ENCODE peak calls at places on chromosomes 11 and 22, in five cellular contexts. One of them, this sample, is unnamed.

GRCh38 chr11:958101-958500 is 32.4 kb downstream of the AP2A2 start:
- DNase-seq in IMR-90: no peak
- DNase-seq in CD8-positive, alpha-beta T cell: no peak
- DNase-seq in fibroblast of the aortic adventitia: no peak
- DNase-seq in right lobe of liver: no peak
- DNase-seq in this sample: no peak

GRCh38 chr11:47177229-47177845 is 658 bp upstream of the ARFGAP2 start:
- DNase-seq in right lobe of liver: no peak
- DNase-seq in CD8-positive, alpha-beta T cell: peak; percentile 55
- DNase-seq in fibroblast of the aortic adventitia: peak; percentile 81
- DNase-seq in IMR-90: peak; percentile 74
- DNase-seq in this sample: peak; percentile 85

GRCh38 chr22:43110927-43111623 is 525 bp downstream of the BIK start:
- DNase-seq in IMR-90: no peak
- DNase-seq in CD8-positive, alpha-beta T cell: peak; percentile 13
- DNase-seq in fibroblast of the aortic adventitia: no peak
- DNase-seq in right lobe of liver: no peak
- DNase-seq in this sample: no peak

GRCh38 chr11:14148653-14149273 is 186.2 kb downstream of the SPON1 start:
- DNase-seq in CD8-positive, alpha-beta T cell: no peak
- DNase-seq in fibroblast of the aortic adventitia: peak; percentile 68
- DNase-seq in IMR-90: peak; percentile 44
- DNase-seq in right lobe of liver: no peak
- DNase-seq in this sample: peak; percentile 53

GRCh38 chr11:61820174-61820573 is 3.4 kb upstream of the FADS1 start:
- DNase-seq in CD8-positive, alpha-beta T cell: no peak
- DNase-seq in IMR-90: peak; percentile 65
- DNase-seq in right lobe of liver: no peak
- DNase-seq in fibroblast of the aortic adventitia: peak; percentile 40
- DNase-seq in this sample: peak; percentile 28

GRCh38 chr11:17221968-17222367 is 14.2 kb upstream of the PIK3C2A start:
- DNase-seq in IMR-90: peak; percentile 66
- DNase-seq in CD8-positive, alpha-beta T cell: no peak
- DNase-seq in right lobe of liver: no peak
- DNase-seq in fibroblast of the aortic adventitia: peak; percentile 65
- DNase-seq in this sample: peak; percentile 64

GRCh38 chr22:19943665-19944026 is 2.0 kb upstream of the TXNRD2 start:
- DNase-seq in CD8-positive, alpha-beta T cell: no peak
- DNase-seq in IMR-90: peak; percentile 76
- DNase-seq in right lobe of liver: peak; percentile 32
- DNase-seq in fibroblast of the aortic adventitia: peak; percentile 43
- DNase-seq in this sample: peak; percentile 84

GRCh38 chr11:3135491-3136440 is 29.3 kb downstream of the OSBPL5 start:
- DNase-seq in CD8-positive, alpha-beta T cell: no peak
- DNase-seq in IMR-90: no peak
- DNase-seq in right lobe of liver: peak; percentile 47
- DNase-seq in fibroblast of the aortic adventitia: no peak
- DNase-seq in this sample: no peak

GRCh38 chr11:61061081-61061826 is 41.0 kb upstream of the CD5 start:
- DNase-seq in right lobe of liver: no peak
- DNase-seq in fibroblast of the aortic adventitia: peak; percentile 34
- DNase-seq in IMR-90: no peak
- DNase-seq in CD8-positive, alpha-beta T cell: peak; percentile 60
- DNase-seq in this sample: peak; percentile 3

GRCh38 chr11:19822531-19822930 is 109.9 kb downstream of the NAV2 start:
- DNase-seq in fibroblast of the aortic adventitia: no peak
- DNase-seq in right lobe of liver: no peak
- DNase-seq in IMR-90: no peak
- DNase-seq in CD8-positive, alpha-beta T cell: no peak
- DNase-seq in this sample: no peak

GRCh38 chr22:21832291-21833290 is 34.9 kb downstream of the MAPK1 start:
- DNase-seq in fibroblast of the aortic adventitia: peak; percentile 44
- DNase-seq in CD8-positive, alpha-beta T cell: no peak
- DNase-seq in right lobe of liver: no peak
- DNase-seq in IMR-90: peak; percentile 9
- DNase-seq in this sample: peak; percentile 53

GRCh38 chr11:125649465-125650166 is 24.7 kb downstream of the CHEK1 start:
- DNase-seq in IMR-90: no peak
- DNase-seq in right lobe of liver: no peak
- DNase-seq in CD8-positive, alpha-beta T cell: no peak
- DNase-seq in fibroblast of the aortic adventitia: no peak
- DNase-seq in this sample: no peak

GRCh38 chr22:46551321-46551720 is 13.9 kb upstream of the CELSR1 start:
- DNase-seq in fibroblast of the aortic adventitia: no peak
- DNase-seq in right lobe of liver: peak; percentile 48
- DNase-seq in IMR-90: no peak
- DNase-seq in CD8-positive, alpha-beta T cell: no peak
- DNase-seq in this sample: no peak

GRCh38 chr11:11998091-11998781 is 10.2 kb downstream of the DKK3 start:
- DNase-seq in right lobe of liver: no peak
- DNase-seq in IMR-90: peak; percentile 95
- DNase-seq in CD8-positive, alpha-beta T cell: no peak
- DNase-seq in fibroblast of the aortic adventitia: peak; percentile 86
- DNase-seq in this sample: peak; percentile 88

GRCh38 chr22:39727541-39727940 is 157.0 kb downstream of the CACNA1I start:
- DNase-seq in CD8-positive, alpha-beta T cell: no peak
- DNase-seq in right lobe of liver: no peak
- DNase-seq in fibroblast of the aortic adventitia: no peak
- DNase-seq in IMR-90: peak; percentile 54
- DNase-seq in this sample: no peak

GRCh38 chr11:95450547-95451123 is 219.6 kb upstream of the SESN3 start:
- DNase-seq in IMR-90: peak; percentile 31
- DNase-seq in CD8-positive, alpha-beta T cell: no peak
- DNase-seq in fibroblast of the aortic adventitia: peak; percentile 96
- DNase-seq in right lobe of liver: no peak
- DNase-seq in this sample: peak; percentile 85

GRCh38 chr11:74466916-74467885 is at the start of gene KCNE3:
- DNase-seq in IMR-90: no peak
- DNase-seq in right lobe of liver: peak; percentile 65
- DNase-seq in fibroblast of the aortic adventitia: peak; percentile 12
- DNase-seq in CD8-positive, alpha-beta T cell: no peak
- DNase-seq in this sample: peak; percentile 23

GRCh38 chr11:64764753-64765152 is 5.0 kb upstream of the PYGM start:
- DNase-seq in IMR-90: no peak
- DNase-seq in fibroblast of the aortic adventitia: no peak
- DNase-seq in right lobe of liver: no peak
- DNase-seq in CD8-positive, alpha-beta T cell: no peak
- DNase-seq in this sample: no peak

GRCh38 chr11:1233351-1234053 is 10.6 kb downstream of the MUC5B start:
- DNase-seq in right lobe of liver: peak; percentile 48
- DNase-seq in fibroblast of the aortic adventitia: no peak
- DNase-seq in IMR-90: no peak
- DNase-seq in CD8-positive, alpha-beta T cell: no peak
- DNase-seq in this sample: no peak

GRCh38 chr22:23121026-23121823 is 20.6 kb downstream of the RSPH14 start:
- DNase-seq in fibroblast of the aortic adventitia: no peak
- DNase-seq in right lobe of liver: no peak
- DNase-seq in CD8-positive, alpha-beta T cell: no peak
- DNase-seq in IMR-90: peak; percentile 32
- DNase-seq in this sample: peak; percentile 9

GRCh38 chr22:46068176-46068907 is 82.0 kb upstream of the PPARA start:
- DNase-seq in fibroblast of the aortic adventitia: peak; percentile 63
- DNase-seq in right lobe of liver: no peak
- DNase-seq in CD8-positive, alpha-beta T cell: no peak
- DNase-seq in IMR-90: no peak
- DNase-seq in this sample: no peak

GRCh38 chr11:61716478-61717285 is 35.8 kb upstream of the MYRF start:
- DNase-seq in IMR-90: no peak
- DNase-seq in CD8-positive, alpha-beta T cell: no peak
- DNase-seq in right lobe of liver: no peak
- DNase-seq in fibroblast of the aortic adventitia: no peak
- DNase-seq in this sample: no peak

GRCh38 chr22:26550498-26551033 is 38.3 kb upstream of the TFIP11 start:
- DNase-seq in IMR-90: peak; percentile 98
- DNase-seq in CD8-positive, alpha-beta T cell: no peak
- DNase-seq in fibroblast of the aortic adventitia: peak; percentile 89
- DNase-seq in right lobe of liver: peak; percentile 93
- DNase-seq in this sample: peak; percentile 95

GRCh38 chr22:24407884-24408283 is 19.5 kb upstream of the ADORA2A start:
- DNase-seq in fibroblast of the aortic adventitia: no peak
- DNase-seq in right lobe of liver: no peak
- DNase-seq in CD8-positive, alpha-beta T cell: no peak
- DNase-seq in IMR-90: no peak
- DNase-seq in this sample: no peak

GRCh38 chr11:94655291-94655690 is 88.1 kb downstream of the PIWIL4 start:
- DNase-seq in fibroblast of the aortic adventitia: no peak
- DNase-seq in CD8-positive, alpha-beta T cell: no peak
- DNase-seq in right lobe of liver: no peak
- DNase-seq in IMR-90: no peak
- DNase-seq in this sample: no peak

GRCh38 chr11:76554767-76555166 is 109.9 kb downstream of the EMSY start:
- DNase-seq in right lobe of liver: no peak
- DNase-seq in CD8-positive, alpha-beta T cell: no peak
- DNase-seq in fibroblast of the aortic adventitia: no peak
- DNase-seq in IMR-90: no peak
- DNase-seq in this sample: no peak

GRCh38 chr11:68014157-68014965 is 4.2 kb downstream of the ALDH3B1 start:
- DNase-seq in fibroblast of the aortic adventitia: peak; percentile 67
- DNase-seq in CD8-positive, alpha-beta T cell: no peak
- DNase-seq in right lobe of liver: no peak
- DNase-seq in IMR-90: peak; percentile 87
- DNase-seq in this sample: peak; percentile 75

GRCh38 chr11:86869966-86870570 is 69.7 kb downstream of the PRSS23 start:
- DNase-seq in IMR-90: peak; percentile 63
- DNase-seq in fibroblast of the aortic adventitia: peak; percentile 84
- DNase-seq in CD8-positive, alpha-beta T cell: no peak
- DNase-seq in right lobe of liver: no peak
- DNase-seq in this sample: peak; percentile 59

GRCh38 chr11:62547691-62548281 is 1.2 kb upstream of the AHNAK start:
- DNase-seq in right lobe of liver: peak; percentile 88
- DNase-seq in CD8-positive, alpha-beta T cell: no peak
- DNase-seq in fibroblast of the aortic adventitia: no peak
- DNase-seq in IMR-90: no peak
- DNase-seq in this sample: no peak

GRCh38 chr11:70049045-70049444 is 29.1 kb upstream of the ANO1 start:
- DNase-seq in fibroblast of the aortic adventitia: no peak
- DNase-seq in right lobe of liver: no peak
- DNase-seq in CD8-positive, alpha-beta T cell: no peak
- DNase-seq in IMR-90: no peak
- DNase-seq in this sample: no peak

GRCh38 chr22:45731798-45732495 is 60.3 kb downstream of the ATXN10 start:
- DNase-seq in right lobe of liver: no peak
- DNase-seq in IMR-90: peak; percentile 47
- DNase-seq in CD8-positive, alpha-beta T cell: no peak
- DNase-seq in fibroblast of the aortic adventitia: peak; percentile 59
- DNase-seq in this sample: peak; percentile 39

GRCh38 chr11:6927030-6927617 is 898 bp downstream of the ZNF215 start:
- DNase-seq in IMR-90: no peak
- DNase-seq in fibroblast of the aortic adventitia: peak; percentile 32
- DNase-seq in right lobe of liver: no peak
- DNase-seq in CD8-positive, alpha-beta T cell: no peak
- DNase-seq in this sample: no peak

DNA sequence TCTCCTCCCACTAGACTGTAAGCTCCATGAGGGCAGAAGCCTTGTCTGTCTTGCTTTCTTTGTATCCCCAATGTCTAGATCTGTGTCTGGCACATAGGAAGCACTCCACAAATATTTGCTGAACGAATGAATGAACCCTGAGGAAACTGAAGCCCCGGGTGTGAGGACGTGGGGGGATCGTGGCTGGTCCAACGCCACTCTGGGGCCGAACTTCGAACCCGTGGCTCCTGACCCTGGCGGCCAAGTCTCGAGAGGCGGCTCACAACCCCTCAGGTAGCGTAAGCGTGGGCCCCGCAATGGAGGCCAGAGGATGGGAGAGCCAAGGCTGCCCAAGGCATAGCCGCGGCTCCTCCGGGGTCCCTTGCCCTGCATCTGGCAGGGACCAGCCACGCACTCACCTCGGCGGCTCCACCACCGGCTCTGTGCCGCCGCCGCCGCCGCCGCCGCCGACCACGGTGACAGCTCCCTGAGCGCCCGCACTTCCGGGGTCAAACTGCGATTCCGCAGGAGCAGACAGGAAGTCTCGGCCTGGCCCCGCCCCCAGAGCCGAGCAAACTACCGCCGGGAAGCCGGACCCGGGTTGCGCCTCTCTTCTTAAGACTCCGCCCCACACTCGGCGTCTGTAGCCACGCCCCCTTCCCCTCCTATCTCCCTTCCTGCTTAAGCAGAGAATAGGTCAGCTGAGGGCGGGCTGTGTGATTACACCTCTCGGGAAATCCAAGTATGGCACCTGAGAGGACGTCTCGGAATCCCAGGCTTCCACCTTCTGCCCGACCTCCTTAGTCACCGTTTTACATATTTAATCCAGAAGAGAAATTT is at the start of gene ASCC2:
- DNase-seq in IMR-90: peak; percentile 92
- DNase-seq in fibroblast of the aortic adventitia: peak; percentile 95
- DNase-seq in CD8-positive, alpha-beta T cell: peak; percentile 97
- DNase-seq in right lobe of liver: peak; percentile 100
- DNase-seq in this sample: peak; percentile 96
- TF ChIP-seq CTCF in IMR-90: no peak
- TF ChIP-seq CTCF in fibroblast of the aortic adventitia: no peak
- TF ChIP-seq CTCF in CD8-positive, alpha-beta T cell: no peak
- TF ChIP-seq CTCF in right lobe of liver: no peak
- TF ChIP-seq CTCF in this sample: no peak

DNA sequence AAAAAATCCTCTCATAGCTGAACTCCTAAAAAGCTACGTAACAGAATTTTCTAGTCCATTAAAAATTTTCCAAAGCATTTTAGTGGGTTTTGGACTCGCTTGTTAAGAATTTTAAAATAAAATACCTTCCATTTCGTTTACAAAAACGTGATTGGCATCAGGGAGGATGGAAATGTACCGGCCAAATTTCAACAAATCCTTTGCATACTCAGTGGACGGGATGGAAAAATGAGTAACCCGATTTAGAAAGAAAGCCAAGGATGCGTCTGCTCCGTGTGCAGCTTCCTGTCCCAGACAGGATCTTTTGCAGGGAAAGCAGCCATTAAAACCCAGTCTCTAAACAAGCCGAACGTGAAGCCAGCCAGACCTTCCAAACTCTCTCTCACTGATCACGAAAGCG is 15.6 kb downstream of the TMEM184B start:
- DNase-seq in IMR-90: peak; percentile 81
- DNase-seq in CD8-positive, alpha-beta T cell: no peak
- DNase-seq in fibroblast of the aortic adventitia: peak; percentile 82
- DNase-seq in right lobe of liver: no peak
- DNase-seq in this sample: peak; percentile 82
- H3K4me3 ChIP-seq in IMR-90: peak overlapping the region; percentile 20
- H3K4me3 ChIP-seq in CD8-positive, alpha-beta T cell: no peak overlapping the region
- H3K4me3 ChIP-seq in fibroblast of the aortic adventitia: peak overlapping the region; percentile 45
- H3K4me3 ChIP-seq in right lobe of liver: no peak overlapping the region
- H3K4me3 ChIP-seq in this sample: peak overlapping the region; percentile 50

DNA sequence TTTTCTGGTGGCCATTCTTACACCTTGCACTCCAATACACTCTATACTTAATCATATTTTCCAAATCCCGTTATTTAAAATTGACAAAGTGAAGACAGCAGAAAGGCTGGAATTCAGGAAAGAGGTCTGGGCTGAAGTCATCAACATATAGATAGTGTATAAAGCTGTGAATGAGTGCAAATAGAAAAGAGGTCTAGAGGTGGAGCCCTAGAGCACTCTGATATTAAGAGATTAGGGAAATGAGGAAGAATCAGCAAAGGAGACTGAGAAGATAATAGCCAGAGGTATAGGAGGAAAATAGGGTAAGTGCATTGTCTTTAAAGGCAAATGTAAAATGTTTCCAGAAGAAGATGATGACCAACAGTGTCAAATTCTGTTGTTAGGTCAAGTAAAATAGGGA is 7.9 kb downstream of the CTR9 start:
- DNase-seq in CD8-positive, alpha-beta T cell: no peak
- DNase-seq in IMR-90: no peak
- DNase-seq in right lobe of liver: no peak
- DNase-seq in fibroblast of the aortic adventitia: no peak
- DNase-seq in this sample: no peak
- TF ChIP-seq CTCF in CD8-positive, alpha-beta T cell: no peak
- TF ChIP-seq CTCF in IMR-90: peak; percentile 14
- TF ChIP-seq CTCF in right lobe of liver: no peak
- TF ChIP-seq CTCF in fibroblast of the aortic adventitia: peak; percentile 14
- TF ChIP-seq CTCF in this sample: no peak

GRCh38 chr22:17121235-17122195 is at the start of gene TMEM121B:
- DNase-seq in fibroblast of the aortic adventitia: peak; percentile 31
- DNase-seq in CD8-positive, alpha-beta T cell: no peak
- DNase-seq in right lobe of liver: peak; percentile 67
- DNase-seq in IMR-90: peak; percentile 59
- DNase-seq in this sample: peak; percentile 27
- H3K4me3 ChIP-seq in fibroblast of the aortic adventitia: peak within 1 kb of the TSS; percentile 49
- H3K4me3 ChIP-seq in CD8-positive, alpha-beta T cell: no peak within 1 kb of the TSS
- H3K4me3 ChIP-seq in right lobe of liver: peak within 1 kb of the TSS; percentile 43
- H3K4me3 ChIP-seq in IMR-90: peak within 1 kb of the TSS; percentile 47
- H3K4me3 ChIP-seq in this sample: peak within 1 kb of the TSS; percentile 44

This sample was measured in AG10803.